ENCODE peak calls at places on chromosomes 4 and X, in six cellular contexts. T, I, U, X, E and N are unnamed samples.
A peak's percentile ranks its signal among the peaks of the same experiment; 100 is the strongest.

GRCh38 chr4:53497446-53498069 is 93.7 kb downstream of the LNX1 start:
- DNase-seq in T (no peak), I (no peak), U (no peak), X (no peak), E (no peak), N (no peak)

GRCh38 chr4:117770269-117771087 is 263.8 kb upstream of the NDST3 start:
- DNase-seq in T (no peak), I (no peak), U (no peak), X (no peak), E (no peak), N (no peak)

GRCh38 chr4:6701371-6701770 is 7.7 kb downstream of the S100P start:
- DNase-seq in T (no peak), I (no peak), U (peak; percentile 31), X (peak; percentile 38), E (no peak), N (no peak)

GRCh38 chr4:169485791-169486742 is 126.3 kb downstream of the NEK1 start:
- DNase-seq in T (no peak), I (peak; percentile 23), U (peak; percentile 22), X (no peak), E (peak; percentile 35), N (peak; percentile 2)

GRCh38 chr4:69907151-69907550 is 23.7 kb upstream of the CSN1S1 start:
- DNase-seq in T (no peak), I (no peak), U (no peak), X (no peak), E (no peak), N (no peak)

GRCh38 chr4:6272863-6273660 is 3.4 kb downstream of the WFS1 start:
- DNase-seq in T (no peak), I (no peak), U (peak; percentile 76), X (no peak), E (no peak), N (no peak)

GRCh38 chr4:89217594-89217993 is 90.0 kb downstream of the GPRIN3 start:
- DNase-seq in T (no peak), I (no peak), U (no peak), X (no peak), E (no peak), N (no peak)

GRCh38 chrX:79081895-79082512 is 62.5 kb upstream of the GPR174 start:
- DNase-seq in T (no peak), I (peak; percentile 13), U (peak; percentile 0), X (no peak), E (peak; percentile 21), N (no peak)

GRCh38 chr4:152224872-152225420 is 310.9 kb downstream of the FBXW7 start:
- DNase-seq in T (no peak), I (no peak), U (no peak), X (no peak), E (peak; percentile 4), N (no peak)

GRCh38 chrX:40908857-40909475 is 173.6 kb upstream of the MED14 start:
- DNase-seq in T (no peak), I (no peak), U (peak; percentile 51), X (no peak), E (no peak), N (no peak)

GRCh38 chrX:47321386-47321785 is 49.0 kb upstream of the ZNF157 start:
- DNase-seq in T (no peak), I (no peak), U (no peak), X (no peak), E (no peak), N (peak; percentile 93)

GRCh38 chrX:125205084-125205917 is 114.4 kb upstream of the TEX13C start:
- DNase-seq in T (no peak), I (no peak), U (peak; percentile 70), X (no peak), E (no peak), N (peak; percentile 85)

GRCh38 chr4:121654738-121655137 is 42.0 kb downstream of the ANXA5 start:
- DNase-seq in T (no peak), I (no peak), U (no peak), X (no peak), E (no peak), N (no peak)

GRCh38 chr4:88007304-88008132 is at the start of gene PKD2:
- DNase-seq in T (peak; percentile 70), I (peak; percentile 65), U (peak; percentile 74), X (peak; percentile 49), E (peak; percentile 42), N (peak; percentile 15)

GRCh38 chr4:79588679-79589078 is 180.7 kb upstream of the GK2 start:
- DNase-seq in T (no peak), I (no peak), U (no peak), X (no peak), E (no peak), N (no peak)

GRCh38 chrX:104391905-104392304 is 137.2 kb upstream of the ESX1 start:
- DNase-seq in T (no peak), I (no peak), U (no peak), X (no peak), E (no peak), N (no peak)

GRCh38 chr4:55178226-55179005 is 53.0 kb upstream of the KDR start:
- DNase-seq in T (no peak), I (no peak), U (no peak), X (no peak), E (no peak), N (no peak)

GRCh38 chrX:40105791-40106676 is 8.3 kb upstream of the BCOR start:
- DNase-seq in T (peak; percentile 50), I (no peak), U (peak; percentile 76), X (peak; percentile 66), E (peak; percentile 45), N (peak; percentile 81)

GRCh38 chrX:134948333-134949241 is 42.2 kb upstream of the SMIM10 start:
- DNase-seq in T (no peak), I (no peak), U (peak; percentile 50), X (no peak), E (peak; percentile 8), N (no peak)

GRCh38 chr4:138053601-138054322 is 188.4 kb downstream of the SLC7A11 start:
- DNase-seq in T (no peak), I (no peak), U (peak; percentile 61), X (no peak), E (peak; percentile 50), N (peak; percentile 52)

GRCh38 chr4:38488891-38489861 is 174.8 kb upstream of the KLF3 start:
- DNase-seq in T (no peak), I (no peak), U (no peak), X (no peak), E (no peak), N (no peak)

GRCh38 chr4:11402192-11402591 is 26.5 kb downstream of the HS3ST1 start:
- DNase-seq in T (no peak), I (no peak), U (no peak), X (no peak), E (no peak), N (no peak)

GRCh38 chr4:74400395-74400794 is 35.5 kb downstream of the EREG start:
- DNase-seq in T (no peak), I (no peak), U (no peak), X (no peak), E (no peak), N (no peak)

GRCh38 chrX:14497184-14497666 is 32.1 kb upstream of the GLRA2 start:
- DNase-seq in T (no peak), I (no peak), U (no peak), X (no peak), E (peak; percentile 17), N (no peak)

GRCh38 chr4:52288212-52288611 is 237.1 kb downstream of the SPATA18 start:
- DNase-seq in T (no peak), I (no peak), U (no peak), X (no peak), E (no peak), N (no peak)

GRCh38 chr4:71765349-71765748 is 18.5 kb downstream of the GC start:
- DNase-seq in T (no peak), I (no peak), U (no peak), X (no peak), E (no peak), N (no peak)

GRCh38 chr4:168489616-168490015 is 7.2 kb upstream of the PALLD start:
- DNase-seq in T (no peak), I (no peak), U (no peak), X (no peak), E (no peak), N (no peak)

GRCh38 chr4:125191252-125191651 is 123.5 kb upstream of the FAT4 start:
- DNase-seq in T (no peak), I (no peak), U (no peak), X (no peak), E (no peak), N (no peak)

GRCh38 chr4:7403001-7403400 is 31.7 kb downstream of the PSAPL1 start:
- DNase-seq in T (no peak), I (no peak), U (peak; percentile 37), X (no peak), E (no peak), N (no peak)

GRCh38 chrX:119541188-119541587 is 24.0 kb downstream of the STEEP1 start:
- DNase-seq in T (no peak), I (no peak), U (peak; percentile 42), X (no peak), E (no peak), N (no peak)

GRCh38 chrX:150088766-150089518 is 150.7 kb upstream of the EOLA2 start:
- DNase-seq in T (no peak), I (no peak), U (no peak), X (no peak), E (no peak), N (peak; percentile 23)

GRCh38 chrX:72620550-72621145 is 48.0 kb upstream of the HDAC8 start:
- DNase-seq in T (no peak), I (no peak), U (peak; percentile 85), X (no peak), E (peak; percentile 26), N (no peak)

GRCh38 chr4:54226399-54227260 is 2.5 kb upstream of the PDGFRA start:
- DNase-seq in T (no peak), I (no peak), U (no peak), X (no peak), E (no peak), N (no peak)

GRCh38 chrX:2691543-2692220 is 587 bp downstream of the CD99 start:
- DNase-seq in T (no peak), I (no peak), U (peak; percentile 22), X (no peak), E (no peak), N (no peak)

GRCh38 chrX:57583477-57583876 is 8.3 kb upstream of the ZXDB start:
- DNase-seq in T (no peak), I (no peak), U (no peak), X (no peak), E (no peak), N (no peak)